ENCODE peak calls at places on chromosomes 2 and 18, in nine cellular contexts. K, A, Y, M, P, S, R, U and H are unnamed samples.

GRCh38 chr2:171878481-171878993 is 15.5 kb downstream of the SLC25A12 start:
- DNase-seq in M (no peak), R (peak; percentile 73), K (peak; percentile 80), P (peak; percentile 78), S (no peak), A (peak; percentile 75), Y (no peak), U (no peak), H (no peak)

GRCh38 chr18:12637393-12637792 is 20.5 kb downstream of the SPIRE1 start:
- DNase-seq in M (no peak), Y (no peak), A (no peak), K (no peak), P (peak; percentile 84), U (no peak), R (peak; percentile 49), S (no peak), H (no peak)

GRCh38 chr2:149221898-149222297 is 108.5 kb upstream of the LYPD6 start:
- DNase-seq in S (no peak), Y (no peak), K (no peak), M (peak; percentile 31), U (peak; percentile 16), P (no peak), R (no peak), A (no peak), H (no peak)

GRCh38 chr2:155975734-155976133 is 356.8 kb downstream of the NR4A2 start:
- DNase-seq in S (no peak), A (no peak), Y (peak; percentile 51), K (peak; percentile 32), M (peak; percentile 43), R (no peak), U (no peak), P (no peak), H (no peak)

GRCh38 chr2:18932864-18933263 is 343.5 kb upstream of the NT5C1B start:
- DNase-seq in Y (no peak), P (peak; percentile 26), S (no peak), U (no peak), M (peak; percentile 45), A (no peak), K (peak; percentile 47), R (peak; percentile 8), H (no peak)

GRCh38 chr18:13120967-13121586 is 97.5 kb upstream of the LDLRAD4 start:
- DNase-seq in K (peak; percentile 82), Y (no peak), S (no peak), R (peak; percentile 54), U (no peak), P (peak; percentile 82), A (no peak), M (no peak), H (no peak)

GRCh38 chr2:177316756-177317155 is 52.2 kb upstream of the NFE2L2 start:
- DNase-seq in Y (no peak), A (no peak), U (no peak), S (no peak), K (no peak), M (no peak), P (no peak), R (no peak), H (no peak)

GRCh38 chr2:235946590-235946989 is 221.6 kb downstream of the GBX2 start:
- DNase-seq in U (peak; percentile 47), K (no peak), Y (no peak), M (peak; percentile 55), R (no peak), A (no peak), P (no peak), S (no peak), H (no peak)

DNA sequence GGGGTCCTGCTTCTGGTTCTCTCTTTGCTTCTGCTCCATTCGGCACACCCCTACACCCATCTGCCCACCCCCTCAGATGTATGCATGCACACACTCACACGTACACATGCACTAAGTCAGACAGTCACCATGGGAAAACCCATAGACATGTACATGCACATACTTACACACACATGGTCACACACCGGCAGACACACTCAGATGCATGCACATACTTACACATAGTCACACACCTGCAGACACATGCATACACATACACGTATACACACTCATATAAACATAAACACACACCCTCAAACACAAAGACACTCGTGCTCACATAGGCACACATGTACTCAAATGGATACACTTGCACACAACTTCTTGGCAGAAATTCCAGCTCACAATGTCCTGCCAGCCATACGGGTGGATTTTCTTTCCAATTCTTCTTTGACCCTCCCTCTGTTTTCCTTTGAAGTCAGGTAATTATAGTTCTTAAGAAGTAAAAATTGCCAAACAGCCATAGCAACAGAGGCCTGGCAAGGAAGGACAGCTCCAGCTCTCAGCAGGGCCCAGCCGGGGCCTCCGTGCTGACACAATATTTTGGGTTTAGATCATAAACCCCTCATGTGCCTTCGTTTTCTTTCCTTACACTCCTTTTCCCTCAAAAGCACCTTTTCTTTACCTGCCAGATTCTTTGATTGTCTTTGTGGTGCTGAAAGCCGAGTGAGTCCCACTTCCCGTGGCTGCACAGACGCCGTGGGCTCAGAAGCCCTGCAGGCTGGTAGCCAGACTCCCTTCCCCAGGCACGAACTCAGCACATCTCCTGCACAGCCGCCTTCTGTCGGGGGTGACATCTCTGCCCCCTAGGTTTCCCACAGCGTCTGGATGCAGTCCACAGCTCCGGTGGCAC is 195.7 kb downstream of the ARL4C start:
- DNase-seq in S (no peak), Y (no peak), M (no peak), K (no peak), A (no peak), U (no peak), R (no peak), P (no peak), H (no peak)
- H3K4me1 ChIP-seq in S (peaks cover 15% of the 10 kb centered on the region), Y (peaks cover 20% of the 10 kb centered on the region), M (peaks cover 24% of the 10 kb centered on the region), K (peaks cover 15% of the 10 kb centered on the region), A (peaks cover 25% of the 10 kb centered on the region), U (peaks cover 5% of the 10 kb centered on the region), R (peaks cover 7% of the 10 kb centered on the region), P (peaks cover 11% of the 10 kb centered on the region), H (peaks cover 16% of the 10 kb centered on the region)

GRCh38 chr18:74311000-74311399 is 4.6 kb upstream of the C18orf63 start:
- DNase-seq in Y (no peak), A (no peak), U (no peak), S (no peak), M (no peak), P (no peak), K (no peak), R (no peak), H (no peak)

GRCh38 chr18:74314759-74315463 is 728 bp upstream of the C18orf63 start:
- DNase-seq in P (no peak), Y (no peak), S (no peak), K (no peak), A (no peak), R (no peak), M (no peak), U (no peak), H (no peak)

GRCh38 chr18:74310411-74310810 is 5.2 kb upstream of the C18orf63 start:
- DNase-seq in K (no peak), U (peak; percentile 68), R (peak; percentile 60), Y (no peak), P (peak; percentile 79), M (no peak), S (no peak), A (peak; percentile 65), H (peak; percentile 7)

GRCh38 chr18:74316257-74317180 is 880 bp downstream of the C18orf63 start:
- DNase-seq in A (peak; percentile 32), Y (no peak), S (no peak), R (peak; percentile 84), M (no peak), U (peak; percentile 54), K (peak; percentile 73), P (peak; percentile 86), H (no peak)

GRCh38 chr18:74315464-74316256 is at the start of gene C18orf63:
- DNase-seq in A (no peak), P (no peak), U (no peak), Y (no peak), S (no peak), K (no peak), R (no peak), M (no peak), H (no peak)
- H3K4me2 ChIP-seq in A (peak within 1 kb of the TSS; percentile 20), P (peak within 1 kb of the TSS; percentile 45), U (no peak within 1 kb of the TSS), Y (no peak within 1 kb of the TSS), S (no peak within 1 kb of the TSS), K (peak within 1 kb of the TSS; percentile 0), R (peak within 1 kb of the TSS; percentile 23), M (no peak within 1 kb of the TSS), H (no peak within 1 kb of the TSS)

GRCh38 chr2:65063426-65063825 is 7.2 kb downstream of the CEP68 start:
- DNase-seq in R (no peak), S (no peak), A (no peak), K (no peak), P (no peak), Y (no peak), M (no peak), U (no peak), H (no peak)

GRCh38 chr2:65062843-65063242 is 6.6 kb downstream of the CEP68 start:
- DNase-seq in A (no peak), S (no peak), R (peak; percentile 45), K (no peak), U (no peak), Y (no peak), M (no peak), P (peak; percentile 27), H (no peak)

GRCh38 chr2:65061910-65062339 is 5.7 kb downstream of the CEP68 start:
- DNase-seq in U (no peak), R (no peak), S (no peak), A (peak; percentile 41), P (no peak), Y (no peak), K (no peak), M (no peak), H (no peak)

GRCh38 chr2:65067806-65068553 is 11.8 kb downstream of the CEP68 start:
- DNase-seq in R (no peak), P (no peak), U (no peak), M (no peak), K (no peak), A (no peak), S (no peak), Y (no peak), H (no peak)

GRCh38 chr2:65064728-65065552 is 8.7 kb downstream of the CEP68 start:
- DNase-seq in K (peak; percentile 90), R (peak; percentile 96), U (peak; percentile 79), Y (peak; percentile 33), S (peak; percentile 55), M (peak; percentile 55), P (peak; percentile 96), A (peak; percentile 77), H (peak; percentile 88)
- H3K4me1 ChIP-seq in K (peaks cover 15% of the 10 kb centered on the region), R (peaks cover 26% of the 10 kb centered on the region), U (no peaks in the 10 kb centered on the region), Y (peaks cover 14% of the 10 kb centered on the region), S (peaks cover 7% of the 10 kb centered on the region), M (peaks cover 10% of the 10 kb centered on the region), P (peaks cover 23% of the 10 kb centered on the region), A (peaks cover 50% of the 10 kb centered on the region), H (peaks cover 46% of the 10 kb centered on the region)

DNA sequence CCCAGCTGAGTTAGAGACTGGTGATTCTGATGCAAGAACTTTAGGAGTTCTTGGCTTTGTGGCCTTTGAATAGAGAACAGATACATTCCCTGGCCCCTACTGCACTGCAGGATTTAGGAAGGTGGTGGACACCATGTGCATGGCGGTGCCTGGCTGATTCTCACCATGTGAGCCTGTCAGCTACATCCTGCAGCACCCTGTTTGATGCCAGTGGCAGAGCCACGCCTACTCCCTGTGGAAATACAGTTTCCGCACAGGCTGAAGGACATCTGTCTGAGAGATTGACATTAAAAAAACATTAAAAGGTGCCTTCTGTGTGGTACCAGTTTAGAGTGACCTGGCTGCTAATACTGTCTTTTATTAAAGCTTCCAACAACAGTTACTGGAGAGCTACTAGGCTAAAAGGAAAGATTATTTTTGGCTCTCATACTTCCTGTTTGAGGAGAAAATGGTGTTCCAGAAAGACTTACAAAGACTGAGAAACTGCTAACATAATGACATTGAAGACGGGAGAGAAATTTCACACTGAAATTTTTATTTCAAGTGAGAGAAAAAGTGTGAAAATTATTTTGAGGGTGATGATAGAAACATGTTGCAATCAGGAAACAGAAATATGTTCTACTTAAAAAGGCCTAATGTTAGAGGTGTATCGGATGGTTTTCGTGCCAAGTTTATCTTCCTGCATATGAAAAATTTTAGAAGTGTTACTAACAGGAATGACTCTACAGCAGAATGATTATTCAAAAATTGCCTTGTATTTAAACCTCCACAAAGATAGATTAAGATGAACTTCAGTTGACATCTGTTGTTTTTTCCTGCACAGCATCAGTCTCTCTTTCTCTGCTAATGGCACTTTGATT is 50.3 kb downstream of the KCNE4 start:
- DNase-seq in R (no peak), S (no peak), M (no peak), P (no peak), Y (no peak), A (no peak), K (no peak), U (no peak), H (no peak)
- H3K4me2 ChIP-seq in R (no peak overlapping the region), S (no peak overlapping the region), M (no peak overlapping the region), P (no peak overlapping the region), Y (no peak overlapping the region), A (no peak overlapping the region), K (no peak overlapping the region), U (no peak overlapping the region), H (no peak overlapping the region)